ENCODE peak calls at places on chromosome 17, in four cellular contexts. H, D, R and B are unnamed samples.

GRCh38 chr17:40538019-40538935 is 27.0 kb downstream of the CCR7 start:
- DNase-seq in D (no peak), R (no peak), H (no peak), B (no peak)

GRCh38 chr17:27276653-27277156 is 17.2 kb upstream of the WSB1 start:
- DNase-seq in D (no peak), H (no peak), R (peak), B (no peak)

GRCh38 chr17:488993-489757 is 136.6 kb upstream of the RPH3AL start:
- DNase-seq in R (no peak), H (no peak), D (peak), B (no peak)

GRCh38 chr17:2064980-2065785 is 10.3 kb downstream of the HIC1 start:
- DNase-seq in R (peak), D (no peak), H (no peak), B (peak)

GRCh38 chr17:2094891-2095535 is 40.1 kb downstream of the HIC1 start:
- DNase-seq in D (peak), H (no peak), R (peak), B (no peak)

GRCh38 chr17:3710951-3711383 is 12.7 kb upstream of the HASPIN start:
- DNase-seq in H (peak), R (no peak), D (no peak), B (no peak)

GRCh38 chr17:2062571-2063183 is 7.8 kb downstream of the HIC1 start:
- DNase-seq in D (no peak), R (no peak), H (no peak), B (no peak)

GRCh38 chr17:75773121-75773807 is 8.3 kb upstream of the GALK1 start:
- DNase-seq in R (no peak), H (no peak), D (no peak), B (no peak)

GRCh38 chr17:20235747-20236146 is 226.6 kb downstream of the SPECC1 start:
- DNase-seq in D (no peak), R (no peak), H (no peak), B (no peak)

GRCh38 chr17:36939059-36939943 is 2.0 kb downstream of the LHX1 start:
- DNase-seq in H (no peak), R (no peak), D (no peak), B (no peak)

DNA sequence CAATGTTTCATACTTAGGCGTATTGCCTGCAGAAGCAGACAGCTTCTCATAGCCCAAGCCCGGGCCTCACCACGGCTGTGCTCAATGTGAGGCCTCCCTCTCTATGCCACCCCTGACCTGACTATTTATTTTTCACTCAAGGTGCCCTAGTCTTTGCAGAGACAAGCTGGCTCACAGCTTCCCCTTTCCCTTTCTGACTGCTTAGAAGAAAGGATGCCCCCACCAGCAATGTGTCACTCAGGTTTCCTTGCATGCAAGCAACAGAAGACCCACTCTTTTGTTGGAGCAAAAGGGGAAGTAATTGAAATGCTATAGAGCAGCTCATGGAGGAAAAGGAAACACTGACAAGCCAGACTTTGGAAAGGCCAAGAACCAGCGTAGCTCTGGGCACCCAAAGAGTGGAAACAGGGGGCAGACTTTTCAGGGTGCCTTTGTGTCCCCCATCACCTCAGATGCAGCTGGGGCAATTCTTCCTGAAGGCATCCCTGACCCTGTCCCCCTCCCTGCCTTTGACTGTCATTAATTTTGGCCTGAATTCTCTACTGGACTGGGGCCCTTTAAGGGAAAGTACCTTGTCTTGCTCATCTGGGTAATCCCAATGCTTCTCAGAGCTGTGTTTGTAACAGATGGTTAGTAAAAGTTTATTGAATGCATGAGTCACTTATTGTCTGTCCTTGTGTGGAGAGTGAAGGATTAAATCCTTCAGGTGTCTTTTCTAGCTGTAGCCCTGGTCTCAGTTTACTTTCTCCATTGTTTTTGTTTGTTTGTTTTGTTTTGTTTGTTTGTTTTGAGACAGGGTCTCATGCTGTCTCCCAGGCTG is 17.8 kb downstream of the RGS9 start:
- DNase-seq in H (no peak), R (no peak), D (no peak), B (no peak)
- TF ChIP-seq BHLHE40 in H (no peak), R (no peak), D (no peak), B (no peak)

GRCh38 chr17:74108126-74108705 is 95.3 kb upstream of the RPL38 start:
- DNase-seq in R (no peak), H (no peak), D (no peak), B (no peak)
- TF ChIP-seq TARDBP in R (no peak), H (no peak), D (no peak), B (no peak)

GRCh38 chr17:77419547-77420475 is 279.0 kb downstream of the SEC14L1 start:
- DNase-seq in D (peak), R (peak), H (no peak), B (peak)
- TF ChIP-seq BHLHE40 in D (no peak), R (peak), H (no peak), B (no peak)

DNA sequence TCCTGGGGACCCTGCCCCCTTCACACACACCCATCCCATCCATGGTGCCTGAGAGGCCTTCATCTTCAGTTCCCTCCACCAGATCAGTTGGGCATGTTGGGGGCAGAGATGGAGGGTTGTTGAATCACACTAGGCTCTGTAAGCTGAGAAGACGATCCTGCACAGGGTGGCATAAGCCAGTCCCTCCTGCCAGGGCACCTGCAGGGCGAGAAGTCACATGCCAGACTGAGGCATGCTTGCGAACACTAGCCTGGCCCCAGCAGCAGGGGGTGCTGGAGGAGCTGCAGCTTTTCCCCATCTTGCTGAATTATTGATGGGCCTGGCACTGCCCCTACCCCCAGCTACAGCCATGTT is 6.1 kb upstream of the TBX2 start:
- DNase-seq in H (no peak), R (no peak), D (no peak), B (no peak)
- TF ChIP-seq TARDBP in H (no peak), R (no peak), D (no peak), B (no peak)

GRCh38 chr17:10294162-10294561 is 78.6 kb downstream of the MYH13 start:
- DNase-seq in D (no peak), H (peak), R (no peak), B (no peak)
- TF ChIP-seq BHLHE40 in D (no peak), H (no peak), R (no peak), B (no peak)